ENCODE peak calls at places on chromosomes 7 and 10, in ten cellular contexts. I is activated T-cell treated with anti-CD3 and anti-CD28 coated beads, Interleukin-2, amount 50 U/mL, for 72 hours; H is foreskin fibroblast; Z is T-helper 1 cell; U is activated T-helper 1 cell treated with Interleukin-2 at 50 U/mL for 16 hours; T is pancreas; A is LNCaP clone FGC; E is H54; Q is foreskin keratinocyte; S is C1 segment of cervical spinal cord. V is an unnamed sample.
A peak's percentile ranks its signal among the peaks of the same experiment; 100 is the strongest.

GRCh38 chr10:19654576-19654975 is 161.7 kb upstream of the PLXDC2 start:
- DNase-seq in I (no peak), T (no peak), Q (peak; percentile 80), A (no peak), S (no peak), H (peak; percentile 47), E (no peak), Z (no peak), U (no peak), V (no peak)

GRCh38 chr10:3891396-3891795 is 106.4 kb upstream of the KLF6 start:
- DNase-seq in I (no peak), U (no peak), Z (no peak), A (no peak), H (no peak), Q (no peak), E (no peak), S (no peak), T (no peak), V (no peak)

GRCh38 chr10:86613905-86614304 is 40.4 kb upstream of the OPN4 start:
- DNase-seq in A (no peak), Q (peak; percentile 77), E (no peak), S (no peak), H (no peak), U (no peak), T (no peak), Z (no peak), I (no peak), V (no peak)

GRCh38 chr10:101063548-101064414 is 2.0 kb downstream of the KAZALD1 start:
- DNase-seq in H (no peak), U (no peak), S (no peak), T (no peak), Q (no peak), Z (no peak), E (no peak), I (no peak), A (no peak), V (no peak)

GRCh38 chr7:27199820-27200760 is at the start of gene HOXA13:
- DNase-seq in Q (no peak), H (peak; percentile 82), I (no peak), E (no peak), S (no peak), T (no peak), U (no peak), Z (no peak), A (no peak), V (no peak)

GRCh38 chr10:127450644-127451043 is 98.5 kb upstream of the NPS start:
- DNase-seq in H (no peak), T (no peak), Z (no peak), A (no peak), U (no peak), I (no peak), Q (no peak), S (no peak), E (no peak), V (no peak)

GRCh38 chr10:122213766-122214165 is 57.3 kb upstream of the BTBD16 start:
- DNase-seq in A (no peak), H (no peak), U (no peak), Q (no peak), S (no peak), Z (no peak), E (no peak), I (no peak), T (no peak), V (no peak)

GRCh38 chr7:137754076-137754851 is 92.5 kb downstream of the DGKI start:
- DNase-seq in Q (no peak), S (no peak), Z (no peak), U (no peak), T (no peak), H (no peak), A (no peak), E (no peak), I (no peak), V (no peak)

GRCh38 chr7:74134117-74134539 is 40.0 kb upstream of the EIF4H start:
- DNase-seq in A (no peak), T (no peak), Q (peak; percentile 45), Z (no peak), H (no peak), S (no peak), I (peak; percentile 26), E (no peak), U (no peak), V (no peak)

GRCh38 chr10:70602665-70603438 is at the start of gene PRF1:
- DNase-seq in S (no peak), I (peak; percentile 86), Q (no peak), U (peak; percentile 70), E (no peak), Z (peak; percentile 55), T (no peak), A (no peak), H (no peak), V (no peak)

GRCh38 chr10:125772864-125773180 is 2.8 kb downstream of the MMP21 start:
- DNase-seq in S (no peak), E (no peak), I (no peak), Q (no peak), T (no peak), H (no peak), Z (no peak), A (no peak), U (no peak), V (no peak)

GRCh38 chr10:122514045-122514840 is 46.3 kb upstream of the DMBT1 start:
- DNase-seq in H (no peak), Z (no peak), I (no peak), E (no peak), Q (no peak), A (no peak), S (no peak), U (no peak), T (no peak), V (no peak)

GRCh38 chr10:106175760-106176377 is 988.6 kb downstream of the SORCS1 start:
- DNase-seq in I (no peak), Z (no peak), Q (peak; percentile 11), S (no peak), E (no peak), T (no peak), U (no peak), H (no peak), A (no peak), V (no peak)

GRCh38 chr10:51630618-51631005 is 68.8 kb downstream of the CSTF2T start:
- DNase-seq in T (no peak), E (no peak), H (no peak), I (no peak), U (no peak), Z (no peak), Q (no peak), S (no peak), A (no peak), V (no peak)

GRCh38 chr10:12993595-12993994 is 7.9 kb downstream of the CCDC3 start:
- DNase-seq in E (no peak), U (no peak), Q (no peak), I (no peak), T (no peak), A (no peak), H (no peak), S (no peak), Z (no peak), V (no peak)

GRCh38 chr10:117463545-117463920 is 79.0 kb upstream of the EMX2 start:
- DNase-seq in E (no peak), A (no peak), U (no peak), T (no peak), Z (no peak), H (no peak), I (no peak), S (no peak), Q (no peak), V (no peak)

GRCh38 chr7:29353810-29354209 is 159.2 kb downstream of the CHN2 start:
- DNase-seq in S (no peak), H (no peak), Z (no peak), I (no peak), T (no peak), A (no peak), U (no peak), Q (no peak), E (no peak), V (no peak)

GRCh38 chr7:157979631-157980340 is 607.8 kb downstream of the PTPRN2 start:
- DNase-seq in Z (no peak), E (no peak), H (no peak), S (no peak), U (no peak), Q (no peak), I (no peak), A (no peak), T (no peak), V (no peak)

GRCh38 chr7:82056282-82056681 is 286.4 kb upstream of the HGF start:
- DNase-seq in H (peak; percentile 31), E (no peak), T (no peak), U (no peak), S (no peak), A (no peak), I (no peak), Z (no peak), Q (no peak), V (no peak)

GRCh38 chr10:49115796-49116508 is 630 bp upstream of the VSTM4 start:
- DNase-seq in S (no peak), H (no peak), U (no peak), I (peak; percentile 20), Q (no peak), A (no peak), T (no peak), E (no peak), Z (no peak), V (no peak)

GRCh38 chr10:34635111-34635510 is 180.0 kb downstream of the PARD3 start:
- DNase-seq in S (no peak), I (no peak), U (no peak), Q (no peak), E (no peak), T (no peak), Z (no peak), H (no peak), A (no peak), V (no peak)

GRCh38 chr7:98719396-98719795 is 102.3 kb downstream of the NPTX2 start:
- DNase-seq in U (no peak), S (no peak), A (no peak), E (no peak), Q (no peak), Z (no peak), I (no peak), H (no peak), T (no peak), V (no peak)

GRCh38 chr10:35643976-35644799 is 2.1 kb upstream of the FZD8 start:
- DNase-seq in Q (no peak), T (no peak), H (no peak), A (no peak), U (no peak), E (no peak), Z (no peak), S (no peak), I (peak; percentile 12), V (no peak)

GRCh38 chr7:41039386-41040315 is 663.2 kb downstream of the INHBA start:
- DNase-seq in T (no peak), I (no peak), A (no peak), E (no peak), H (no peak), S (no peak), U (no peak), Z (no peak), Q (no peak), V (no peak)

GRCh38 chr10:8967004-8967530 is 912.6 kb downstream of the GATA3 start:
- DNase-seq in E (no peak), H (peak; percentile 1), S (no peak), Z (no peak), I (no peak), Q (peak; percentile 69), U (no peak), T (no peak), A (no peak), V (no peak)

GRCh38 chr10:86035791-86036543 is 330.6 kb downstream of the GRID1 start:
- DNase-seq in I (no peak), S (no peak), Z (no peak), T (peak; percentile 51), U (no peak), A (no peak), E (no peak), H (no peak), Q (no peak), V (no peak)

GRCh38 chr10:90930971-90931841 is 10.3 kb upstream of the ANKRD1 start:
- DNase-seq in T (no peak), I (no peak), A (no peak), U (no peak), Z (no peak), E (peak; percentile 19), H (peak; percentile 84), Q (no peak), S (no peak), V (no peak)

GRCh38 chr7:115178831-115179230 is 256.9 kb downstream of the MDFIC start:
- DNase-seq in H (no peak), Z (no peak), T (no peak), Q (no peak), U (no peak), S (no peak), I (no peak), A (no peak), E (no peak), V (peak; percentile 32)

V was measured in epithelial cell of proximal tubule.